ENCODE peak calls at places on chromosomes 3 and 15, in four cellular contexts. X is lower lobe of right lung, H is SK-N-SH, V is right lobe of liver. C is an unnamed sample.

GRCh38 chr15:81427176-81427575 is 53.2 kb upstream of the TMC3 start:
- DNase-seq in X (no peak), H (no peak), V (no peak), C (no peak)

GRCh38 chr15:74203914-74204431 is 1.4 kb upstream of the STRA6 start:
- DNase-seq in X (no peak), H (peak; percentile 82), V (no peak), C (peak; percentile 94)

GRCh38 chr15:78437107-78437761 is 782 bp upstream of the IREB2 start:
- DNase-seq in X (no peak), H (peak; percentile 60), V (no peak), C (no peak)

GRCh38 chr3:178492496-178492895 is 43.7 kb upstream of the KCNMB2 start:
- DNase-seq in X (no peak), H (no peak), V (no peak), C (no peak)

GRCh38 chr15:85551221-85551832 is 170.9 kb downstream of the AKAP13 start:
- DNase-seq in X (no peak), H (no peak), V (no peak), C (no peak)

GRCh38 chr3:188126271-188126670 is 27.7 kb upstream of the LPP start:
- DNase-seq in X (no peak), H (no peak), V (no peak), C (no peak)

GRCh38 chr3:97831140-97831539 is 9.3 kb downstream of the CRYBG3 start:
- DNase-seq in X (no peak), H (no peak), V (no peak), C (no peak)

GRCh38 chr3:105791134-105791533 is 77.7 kb downstream of the CBLB start:
- DNase-seq in X (no peak), H (no peak), V (no peak), C (no peak)

GRCh38 chr3:25831578-25831977 is 41.7 kb downstream of the OXSM start:
- DNase-seq in X (no peak), H (peak; percentile 14), V (no peak), C (no peak)

GRCh38 chr15:82231233-82231632 is 31.3 kb downstream of the EFL1 start:
- DNase-seq in X (no peak), H (no peak), V (no peak), C (no peak)

GRCh38 chr15:49760749-49761148 is 139.9 kb downstream of the DTWD1 start:
- DNase-seq in X (no peak), H (no peak), V (no peak), C (no peak)
- H3K9me3 ChIP-seq in X (peaks cover 33% of the 10 kb centered on the region), H (peaks cover 4% of the 10 kb centered on the region), V (no peaks in the 10 kb centered on the region), C (peaks cover 5% of the 10 kb centered on the region)

GRCh38 chr3:101690972-101691371 is 4.5 kb upstream of the RPL24 start:
- DNase-seq in X (no peak), H (no peak), V (no peak), C (no peak)
- TF ChIP-seq CTCF in X (no peak), H (no peak), V (no peak), C (no peak)

GRCh38 chr3:183539821-183540220 is 15.7 kb downstream of the KLHL6 start:
- DNase-seq in X (no peak), H (no peak), V (no peak), C (no peak)
- H3K4me1 ChIP-seq in X (peaks cover 44% of the 10 kb centered on the region), H (no peaks in the 10 kb centered on the region), V (no peaks in the 10 kb centered on the region), C (no peaks in the 10 kb centered on the region)

GRCh38 chr15:83747718-83748110 is 93.8 kb downstream of the ADAMTSL3 start:
- DNase-seq in X (no peak), H (no peak), V (no peak), C (no peak)
- H3K9me3 ChIP-seq in X (no peaks in the 10 kb centered on the region), H (no peaks in the 10 kb centered on the region), V (no peaks in the 10 kb centered on the region), C (no peaks in the 10 kb centered on the region)

C was measured in tibial artery.